ENCODE peak calls at places on chromosomes 3 and 15, in six cellular contexts. Q is HepG2, V is K562, J is H1, G is GM12878, W is SK-N-SH. A is an unnamed sample.

GRCh38 chr3:16177962-16178627 is 3.6 kb downstream of the GALNT15 start:
- DNase-seq in G (no peak), V (peak), Q (peak), J (peak), W (peak), A (peak)

GRCh38 chr3:176988795-176989194 is 208.5 kb downstream of the TBL1XR1 start:
- DNase-seq in W (no peak), Q (no peak), J (no peak), V (no peak), G (no peak), A (no peak)

GRCh38 chr3:148218222-148218621 is 479.5 kb upstream of the AGTR1 start:
- DNase-seq in W (no peak), Q (no peak), G (no peak), V (no peak), J (no peak), A (no peak)

GRCh38 chr3:41222508-41222907 is 23.2 kb downstream of the CTNNB1 start:
- DNase-seq in V (no peak), W (no peak), G (no peak), J (no peak), Q (no peak), A (no peak)

GRCh38 chr15:45023659-45024320 is 795 bp downstream of the SORD start:
- DNase-seq in Q (no peak), J (no peak), V (peak), G (no peak), W (peak), A (peak)

GRCh38 chr3:126508539-126508938 is 9.0 kb downstream of the UROC1 start:
- DNase-seq in W (no peak), Q (no peak), J (no peak), G (no peak), V (no peak), A (no peak)

GRCh38 chr3:8644748-8645390 is at the start of gene SSUH2:
- DNase-seq in W (no peak), J (no peak), Q (no peak), V (no peak), G (no peak), A (no peak)

GRCh38 chr3:18643290-18643689 is 218.2 kb upstream of the SATB1 start:
- DNase-seq in G (no peak), V (no peak), J (no peak), W (no peak), Q (no peak), A (no peak)

GRCh38 chr3:126304704-126305103 is 52.5 kb downstream of the KLF15 start:
- DNase-seq in W (no peak), J (no peak), V (no peak), G (no peak), Q (no peak), A (no peak)

GRCh38 chr15:76150508-76150907 is 90.7 kb downstream of the TMEM266 start:
- DNase-seq in J (peak), G (no peak), Q (no peak), V (no peak), W (no peak), A (peak)

GRCh38 chr3:114626751-114627150 is 332.9 kb downstream of the TIGIT start:
- DNase-seq in W (no peak), J (no peak), Q (no peak), G (no peak), V (no peak), A (no peak)

GRCh38 chr3:159941043-159941994 is 47.3 kb upstream of the IL12A start:
- DNase-seq in Q (no peak), V (no peak), W (no peak), J (no peak), G (no peak), A (peak)

GRCh38 chr3:81308296-81308695 is 453.1 kb downstream of the GBE1 start:
- DNase-seq in W (no peak), G (no peak), Q (no peak), V (no peak), J (no peak), A (no peak)

GRCh38 chr3:126515066-126515706 is 2.4 kb downstream of the UROC1 start:
- DNase-seq in Q (no peak), G (no peak), J (no peak), V (no peak), W (no peak), A (no peak)

GRCh38 chr3:30292192-30292893 is 314.1 kb upstream of the TGFBR2 start:
- DNase-seq in Q (peak), V (no peak), J (no peak), G (no peak), W (no peak), A (no peak)

GRCh38 chr15:70412717-70413266 is 315.1 kb upstream of the TLE3 start:
- DNase-seq in Q (no peak), G (no peak), J (no peak), V (no peak), W (no peak), A (no peak)

GRCh38 chr3:195033531-195034091 is 237.3 kb downstream of the XXYLT1 start:
- DNase-seq in G (no peak), Q (peak), J (no peak), V (no peak), W (no peak), A (no peak)

GRCh38 chr3:128297401-128298138 is 144.3 kb downstream of the EEFSEC start:
- DNase-seq in J (peak), V (no peak), W (no peak), G (no peak), Q (no peak), A (no peak)

GRCh38 chr15:80645494-80646065 is 49.5 kb upstream of the ABHD17C start:
- DNase-seq in W (no peak), J (no peak), G (no peak), Q (no peak), V (no peak), A (no peak)

GRCh38 chr15:34376856-34377255 is 9.9 kb upstream of the LPCAT4 start:
- DNase-seq in J (no peak), Q (no peak), W (no peak), G (no peak), V (no peak), A (no peak)

GRCh38 chr3:126341755-126342150 is 15.5 kb downstream of the KLF15 start:
- DNase-seq in W (no peak), Q (no peak), J (peak), V (no peak), G (no peak), A (no peak)

GRCh38 chr15:54082836-54083492 is 104.7 kb downstream of the UNC13C start:
- DNase-seq in W (peak), V (peak), Q (peak), J (peak), G (no peak), A (no peak)

GRCh38 chr3:49172616-49173041 is 1.2 kb downstream of the KLHDC8B start:
- DNase-seq in G (no peak), Q (no peak), W (no peak), V (no peak), J (no peak), A (no peak)

GRCh38 chr15:64502537-64502936 is 42.2 kb downstream of the ZNF609 start:
- DNase-seq in W (no peak), G (no peak), Q (no peak), J (no peak), V (no peak), A (no peak)

GRCh38 chr15:33720952-33721351 is 247.3 kb upstream of the CHRM5 start:
- DNase-seq in W (no peak), V (no peak), Q (no peak), J (no peak), G (no peak), A (no peak)

DNA sequence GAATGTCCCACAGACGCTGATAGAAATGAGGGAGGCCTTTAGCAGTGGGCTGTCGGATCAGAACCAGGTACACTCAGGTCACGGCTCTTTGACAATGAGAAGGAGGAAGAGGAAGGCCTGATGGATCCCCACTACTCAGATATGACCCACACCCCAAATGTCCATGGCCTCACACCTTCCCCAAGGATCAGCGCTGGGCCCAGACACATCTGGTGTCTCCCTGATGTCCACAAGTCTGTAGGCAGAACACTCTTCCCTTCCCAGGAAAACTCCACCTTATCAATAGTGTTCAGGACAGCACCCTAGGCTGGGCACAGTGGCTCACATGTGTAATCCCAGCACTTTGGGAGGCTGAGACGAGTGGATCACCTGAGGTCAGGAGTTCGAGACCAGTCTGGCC is 33.3 kb upstream of the SFMBT1 start:
- DNase-seq in Q (no peak), V (no peak), G (no peak), J (no peak), W (no peak), A (no peak)
- TF ChIP-seq GABPA in Q (no peak), V (no peak), G (no peak), J (no peak), W (no peak), A (no peak)

GRCh38 chr3:45646051-45646585 is 43.1 kb upstream of the SACM1L start:
- DNase-seq in W (no peak), G (no peak), V (no peak), J (no peak), Q (peak), A (peak)
- TF ChIP-seq GABPA in W (no peak), G (no peak), V (no peak), J (no peak), Q (no peak), A (no peak)

GRCh38 chr15:93382196-93382820 is 293.3 kb upstream of the RGMA start:
- DNase-seq in G (no peak), J (no peak), W (no peak), Q (no peak), V (no peak), A (no peak)
- TF ChIP-seq GABPA in G (no peak), J (no peak), W (no peak), Q (no peak), V (no peak), A (no peak)

DNA sequence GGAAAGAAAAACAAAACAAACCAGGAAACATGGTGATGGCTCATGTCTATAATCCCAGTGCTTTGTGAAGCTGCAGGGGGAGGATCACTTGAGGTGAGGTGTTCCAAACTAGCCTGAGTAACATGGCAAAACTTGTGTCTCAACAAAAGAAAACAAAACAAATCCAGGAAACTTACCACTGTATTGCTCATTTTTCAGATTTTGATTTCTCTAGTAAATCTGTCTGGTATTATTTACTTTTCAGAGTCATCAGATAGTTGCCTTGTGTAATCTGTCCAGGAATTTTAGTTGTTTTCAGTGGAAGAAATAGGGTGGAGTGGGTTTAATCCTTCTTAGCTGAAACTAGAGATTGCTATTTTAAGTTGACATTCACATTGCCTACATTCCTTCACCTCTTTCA is 91.8 kb upstream of the ALCAM start:
- DNase-seq in J (no peak), W (no peak), Q (no peak), G (no peak), V (no peak), A (no peak)
- TF ChIP-seq GABPA in J (no peak), W (no peak), Q (no peak), G (no peak), V (no peak), A (no peak)

DNA sequence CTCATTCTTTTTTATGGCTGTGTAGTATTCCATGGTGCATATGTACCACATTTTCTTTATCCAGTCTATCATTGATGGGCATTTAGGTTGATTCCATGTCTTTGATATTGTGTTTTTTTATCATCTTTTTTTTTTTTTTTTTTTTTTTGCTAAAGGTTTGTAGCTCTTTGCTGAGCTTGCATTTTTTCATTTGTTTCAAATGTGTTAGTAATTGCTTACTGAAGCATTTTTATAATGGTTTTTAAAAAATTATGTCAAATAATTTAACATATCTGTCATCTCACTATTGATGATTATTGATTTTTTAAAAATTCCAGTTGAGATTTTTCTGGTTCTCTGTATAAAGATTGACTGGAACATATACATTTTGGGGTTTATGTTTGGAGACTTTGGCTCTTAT is 934.6 kb downstream of the TUSC7 start:
- DNase-seq in J (no peak), V (no peak), W (no peak), G (no peak), Q (no peak), A (no peak)
- TF ChIP-seq GABPA in J (no peak), V (no peak), W (no peak), G (no peak), Q (no peak), A (no peak)

A was measured in HL-60.